ENCODE peak calls at places on chromosomes 2 and 18, in five cellular contexts. K is right lobe of liver; H is PC-9; S is body of pancreas; I is CD8-positive, alpha-beta memory T cell. O is an unnamed sample.

GRCh38 chr2:222054813-222055212 is 244.0 kb downstream of the PAX3 start:
- DNase-seq in K (no peak), H (no peak), S (no peak), I (no peak), O (no peak)

GRCh38 chr2:26846334-26846863 is 1.5 kb upstream of the DPYSL5 start:
- DNase-seq in K (peak), H (peak), S (peak), I (peak), O (peak)

GRCh38 chr18:59054892-59055291 is 84.8 kb upstream of the SEC11C start:
- DNase-seq in K (no peak), H (no peak), S (peak), I (no peak), O (no peak)

GRCh38 chr2:83894976-83895375 is 564.1 kb downstream of the SUCLG1 start:
- DNase-seq in K (no peak), H (no peak), S (no peak), I (no peak), O (no peak)

GRCh38 chr2:40002339-40002738 is 223.3 kb upstream of the THUMPD2 start:
- DNase-seq in K (no peak), H (no peak), S (no peak), I (no peak), O (no peak)

GRCh38 chr18:68699043-68699442 is 15.9 kb downstream of the TMX3 start:
- DNase-seq in K (no peak), H (no peak), S (no peak), I (no peak), O (no peak)

GRCh38 chr2:4358855-4359254 is 655.5 kb downstream of the DCDC2C start:
- DNase-seq in K (no peak), H (no peak), S (no peak), I (no peak), O (no peak)

GRCh38 chr2:114170070-114170469 is 272.4 kb upstream of the DPP10 start:
- DNase-seq in K (no peak), H (no peak), S (no peak), I (no peak), O (no peak)

GRCh38 chr2:113183264-113183663 is 9.5 kb downstream of the PSD4 start:
- DNase-seq in K (no peak), H (no peak), S (no peak), I (no peak), O (no peak)

GRCh38 chr2:7272180-7272579 is 355.0 kb downstream of the RNF144A start:
- DNase-seq in K (no peak), H (no peak), S (no peak), I (no peak), O (no peak)

GRCh38 chr2:46303233-46303632 is 6.0 kb downstream of the EPAS1 start:
- DNase-seq in K (no peak), H (no peak), S (no peak), I (no peak), O (no peak)

GRCh38 chr2:240136671-240137292 is 677 bp upstream of the COPS9 start:
- DNase-seq in K (no peak), H (no peak), S (no peak), I (no peak), O (no peak)
- H3K27ac ChIP-seq in K (no peak), H (no peak), S (peak), I (peak), O (peak)

GRCh38 chr2:38021589-38021988 is 54.4 kb downstream of the CYP1B1 start:
- DNase-seq in K (no peak), H (no peak), S (no peak), I (no peak), O (no peak)
- H3K27ac ChIP-seq in K (no peak), H (no peak), S (no peak), I (no peak), O (no peak)

DNA sequence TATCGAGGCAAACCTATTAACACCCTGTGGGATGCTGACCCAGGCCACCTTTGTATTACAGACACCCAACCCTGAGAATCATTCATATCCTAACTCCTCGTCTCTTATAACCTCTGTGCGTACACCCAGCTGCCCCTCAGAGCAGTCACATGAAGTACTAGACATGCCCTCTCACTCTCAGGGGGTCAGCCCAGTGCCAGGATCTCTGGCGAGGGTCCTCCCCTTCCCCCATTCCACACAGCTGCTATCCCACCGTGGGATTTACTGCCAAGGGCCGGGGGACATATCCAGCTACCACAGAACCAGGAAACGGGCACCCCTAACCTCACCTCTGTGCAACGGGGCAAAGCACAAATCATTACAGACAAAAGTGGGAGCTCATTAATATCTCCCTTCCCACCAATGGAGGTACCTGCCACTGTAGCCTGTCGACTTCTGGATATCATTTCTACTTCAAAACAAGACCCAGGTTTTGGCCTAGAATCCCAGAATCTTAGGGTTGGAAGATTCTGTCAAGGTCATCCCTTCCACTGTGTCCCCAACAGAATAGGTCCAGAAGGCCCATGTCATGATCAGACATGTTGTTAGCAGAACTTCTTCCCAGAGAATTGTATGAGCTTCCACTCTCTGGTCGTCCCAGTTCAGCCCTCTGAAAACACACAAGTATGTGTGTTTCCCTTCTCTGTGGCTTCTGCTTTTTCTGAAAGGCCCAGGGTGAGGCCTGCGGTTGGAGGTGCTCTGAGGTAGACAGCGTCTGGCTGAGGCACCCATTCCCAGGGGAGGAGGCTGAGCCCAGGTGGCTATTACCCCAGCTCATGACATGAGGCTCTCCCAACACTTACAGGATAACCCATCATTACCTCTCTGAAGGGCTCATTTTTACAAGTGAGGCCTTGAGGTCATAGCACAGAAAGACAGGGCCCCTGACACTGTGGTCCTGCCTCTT is 1.7 kb downstream of the TMBIM1 start:
- DNase-seq in K (no peak), H (no peak), S (no peak), I (peak), O (no peak)
- H3K27ac ChIP-seq in K (peak), H (peak), S (peak), I (peak), O (peak)

GRCh38 chr18:48548404-48548771 is 9.6 kb downstream of the CTIF start:
- DNase-seq in K (peak), H (no peak), S (no peak), I (no peak), O (no peak)
- H3K27ac ChIP-seq in K (peak), H (peak), S (no peak), I (no peak), O (no peak)

GRCh38 chr2:2879071-2879470 is 498.5 kb downstream of the EIPR1 start:
- DNase-seq in K (no peak), H (no peak), S (no peak), I (no peak), O (no peak)
- H3K27ac ChIP-seq in K (no peak), H (no peak), S (no peak), I (no peak), O (no peak)

GRCh38 chr2:19086351-19086750 is 272.1 kb downstream of the OSR1 start:
- DNase-seq in K (no peak), H (no peak), S (no peak), I (no peak), O (no peak)
- H3K27ac ChIP-seq in K (no peak), H (no peak), S (no peak), I (no peak), O (no peak)

DNA sequence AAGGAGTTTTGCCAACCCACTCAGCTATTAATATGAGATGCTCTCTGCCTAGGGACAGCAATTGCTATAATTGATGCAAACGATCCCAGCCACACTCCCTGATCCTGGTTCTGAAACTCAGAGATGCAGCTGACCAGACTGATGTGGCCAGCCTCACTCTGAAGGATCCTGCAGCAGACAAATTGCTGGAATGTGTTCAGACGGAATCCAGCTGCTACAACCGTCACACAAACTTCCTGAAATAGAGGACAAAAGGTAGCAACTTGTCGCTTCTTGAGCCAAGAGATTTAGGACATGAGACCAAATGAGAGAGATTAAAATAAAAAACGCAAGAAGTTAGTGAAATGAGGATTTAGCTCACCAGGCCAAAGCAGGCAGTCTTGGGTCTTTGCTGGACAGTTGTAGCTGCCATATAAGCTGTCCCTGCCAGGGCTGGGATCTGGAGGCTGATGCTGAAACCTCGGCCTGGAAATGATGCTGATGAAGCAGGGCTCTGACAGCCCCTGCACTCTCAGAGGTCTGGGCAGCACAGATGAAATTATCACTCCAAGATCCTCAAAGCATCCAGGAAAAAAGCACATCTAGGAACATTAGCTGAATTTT is 8.3 kb upstream of the YWHAQ start:
- DNase-seq in K (no peak), H (no peak), S (no peak), I (no peak), O (no peak)
- H3K27ac ChIP-seq in K (no peak), H (no peak), S (no peak), I (peak), O (peak)

GRCh38 chr2:235674116-235674515 is 180.3 kb downstream of the AGAP1 start:
- DNase-seq in K (no peak), H (no peak), S (no peak), I (no peak), O (no peak)
- H3K27ac ChIP-seq in K (no peak), H (no peak), S (no peak), I (no peak), O (no peak)